ENCODE peak calls at places on chromosomes 12 and 14, in eight cellular contexts. H is fibroblast of villous mesenchyme, C is astrocyte, P is ovary, D is upper lobe of right lung, Y is astrocyte of the spinal cord, Z is astrocyte of the cerebellum, T is fibroblast of pulmonary artery. N is an unnamed sample.

GRCh38 chr12:51827925-51828818 is 20.3 kb downstream of the FIGNL2 start:
- DNase-seq in H (peak), P (no peak), C (peak), Y (peak), T (peak), D (no peak), Z (no peak), N (peak)

GRCh38 chr14:60632777-60633176 is 16.5 kb downstream of the SIX1 start:
- DNase-seq in T (no peak), D (no peak), C (no peak), P (no peak), H (no peak), Z (no peak), Y (no peak), N (no peak)

GRCh38 chr12:106108187-106108816 is 30.5 kb downstream of the NUAK1 start:
- DNase-seq in Z (peak), D (no peak), C (peak), H (peak), Y (peak), P (no peak), T (peak), N (no peak)

GRCh38 chr14:28344381-28344780 is 422.2 kb upstream of the FOXG1 start:
- DNase-seq in T (peak), Z (no peak), D (no peak), C (peak), H (no peak), Y (peak), P (no peak), N (peak)

GRCh38 chr14:103100281-103101121 is 6.0 kb downstream of the EXOC3L4 start:
- DNase-seq in Y (no peak), Z (no peak), T (no peak), C (no peak), D (no peak), P (no peak), H (no peak), N (no peak)

GRCh38 chr12:27105746-27106536 is 23.6 kb upstream of the C12orf71 start:
- DNase-seq in Z (no peak), T (no peak), D (no peak), C (no peak), Y (no peak), P (no peak), H (no peak), N (no peak)

GRCh38 chr12:18496156-18496555 is 234.8 kb downstream of the PIK3C2G start:
- DNase-seq in T (peak), H (no peak), D (no peak), Y (no peak), C (no peak), P (no peak), Z (no peak), N (no peak)

GRCh38 chr12:89129471-89129870 is 222.8 kb downstream of the DUSP6 start:
- DNase-seq in Z (no peak), H (no peak), T (no peak), Y (no peak), C (no peak), D (no peak), P (no peak), N (no peak)

GRCh38 chr12:68793975-68794652 is 13.9 kb upstream of the MDM2 start:
- DNase-seq in D (no peak), Z (no peak), C (no peak), P (no peak), Y (no peak), T (no peak), H (no peak), N (no peak)

GRCh38 chr12:75526655-75527511 is 15.5 kb upstream of the KRR1 start:
- DNase-seq in Z (peak), C (peak), Y (peak), D (no peak), T (peak), H (peak), P (no peak), N (peak)

GRCh38 chr12:30582943-30583342 is 112.7 kb downstream of the IPO8 start:
- DNase-seq in H (no peak), Y (no peak), Z (no peak), T (no peak), P (no peak), C (peak), D (no peak), N (no peak)

DNA sequence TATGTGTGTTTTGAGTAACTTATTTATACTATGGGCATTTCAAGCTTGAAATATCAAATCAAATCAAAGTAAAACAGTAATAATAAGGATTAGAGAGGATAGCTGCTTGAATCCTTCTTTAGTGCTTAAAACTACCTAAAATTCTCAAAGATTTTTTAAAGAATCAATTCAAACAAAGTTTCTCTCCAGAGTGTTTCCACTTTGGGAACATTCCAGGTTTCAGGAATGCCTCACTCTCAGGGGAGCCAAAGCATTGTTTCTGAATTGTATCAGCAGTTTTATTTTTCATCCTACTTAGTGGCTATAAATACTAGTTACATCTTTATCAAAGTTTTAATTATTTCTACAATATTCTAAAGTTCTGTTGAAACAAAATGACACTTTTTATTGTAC is 796 bp downstream of the RASSF9 start:
- DNase-seq in D (no peak), T (peak), H (no peak), C (peak), P (no peak), Z (peak), Y (peak), N (peak)
- H3K4me3 ChIP-seq in D (peak), T (peak), H (no peak), C (peak), P (peak), Z (peak), Y (peak), N (peak)

GRCh38 chr12:110279561-110279960 is 1.5 kb upstream of the ATP2A2 start:
- DNase-seq in P (no peak), Y (no peak), D (no peak), Z (no peak), C (no peak), H (no peak), T (no peak), N (no peak)

GRCh38 chr12:110279976-110280783 is 867 bp upstream of the ATP2A2 start:
- DNase-seq in P (peak), T (peak), D (no peak), Y (peak), C (peak), H (no peak), Z (no peak), N (peak)

GRCh38 chr12:110281549-110282342 is 699 bp downstream of the ATP2A2 start:
- DNase-seq in T (peak), H (peak), P (peak), Z (no peak), D (peak), Y (peak), C (no peak), N (peak)

GRCh38 chr12:110282343-110282860 is 1.4 kb downstream of the ATP2A2 start:
- DNase-seq in C (no peak), D (no peak), T (no peak), P (no peak), H (no peak), Y (no peak), Z (no peak), N (no peak)

GRCh38 chr12:110280784-110281548 is at the start of gene ATP2A2:
- DNase-seq in P (peak), T (peak), H (peak), C (peak), Y (peak), Z (peak), D (peak), N (peak)
- TF ChIP-seq CTCF in P (no peak), T (no peak), H (no peak), C (no peak), Y (no peak), Z (no peak), D (no peak), N (no peak)

GRCh38 chr14:105066285-105067071 is 1.2 kb upstream of the GPR132 start:
- DNase-seq in D (no peak), Y (no peak), P (no peak), H (no peak), C (no peak), T (no peak), Z (no peak), N (no peak)
- H3K4me3 ChIP-seq in D (no peak), Y (no peak), P (no peak), H (no peak), C (no peak), T (no peak), Z (no peak), N (no peak)

GRCh38 chr12:121814429-121815119 is 10.8 kb downstream of the SETD1B start:
- DNase-seq in C (no peak), H (no peak), Z (no peak), P (peak), D (no peak), Y (no peak), T (no peak), N (no peak)
- TF ChIP-seq CTCF in C (no peak), H (no peak), Z (no peak), P (no peak), D (no peak), Y (no peak), T (no peak), N (no peak)

GRCh38 chr14:75069811-75070145 is 337 bp downstream of the ZC2HC1C start:
- DNase-seq in C (no peak), Z (no peak), P (no peak), Y (no peak), D (no peak), H (no peak), T (no peak), N (no peak)
- H3K4me3 ChIP-seq in C (peak), Z (peak), P (peak), Y (peak), D (peak), H (peak), T (peak), N (peak)

N was measured in foreskin fibroblast.